ENCODE peak calls at places on chromosomes 4 and X, in four cellular contexts. K, Q, L and O are unnamed samples.

GRCh38 chr4:38242822-38243384 is 282.7 kb downstream of the PTTG2 start:
- DNase-seq in Q (no peak), L (no peak), K (no peak), O (peak; percentile 8)

GRCh38 chr4:6834867-6835266 is 52.3 kb downstream of the KIAA0232 start:
- DNase-seq in L (no peak), Q (no peak), K (peak; percentile 12), O (peak; percentile 90)

GRCh38 chr4:140427104-140427918 is at the start of gene CLGN:
- DNase-seq in K (peak; percentile 44), Q (peak; percentile 94), L (peak; percentile 2), O (peak; percentile 88)

GRCh38 chr4:108454227-108454626 is 166.1 kb upstream of the RPL34 start:
- DNase-seq in K (no peak), L (no peak), Q (no peak), O (no peak)

GRCh38 chr4:6929735-6930464 is 20.3 kb downstream of the TBC1D14 start:
- DNase-seq in K (no peak), Q (no peak), L (no peak), O (peak; percentile 79)

GRCh38 chr4:124177647-124178425 is 534.7 kb downstream of the ANKRD50 start:
- DNase-seq in K (peak; percentile 91), L (no peak), Q (no peak), O (peak; percentile 42)

GRCh38 chr4:107318078-107318477 is 282.0 kb upstream of the DKK2 start:
- DNase-seq in K (no peak), Q (no peak), L (no peak), O (no peak)

GRCh38 chr4:1802720-1803522 is 9.8 kb downstream of the FGFR3 start:
- DNase-seq in Q (peak; percentile 58), K (no peak), L (no peak), O (no peak)

GRCh38 chr4:121155893-121156292 is 8.2 kb downstream of the TNIP3 start:
- DNase-seq in Q (no peak), L (no peak), K (peak; percentile 94), O (peak; percentile 85)

GRCh38 chr4:5200546-5200945 is 149.3 kb downstream of the STK32B start:
- DNase-seq in K (peak; percentile 57), Q (no peak), L (no peak), O (no peak)

GRCh38 chrX:125096870-125097269 is 222.8 kb upstream of the TEX13C start:
- DNase-seq in L (no peak), K (no peak), Q (no peak), O (no peak)

GRCh38 chr4:118033148-118034060 is 882 bp upstream of the NDST3 start:
- DNase-seq in Q (peak; percentile 86), L (no peak), K (peak; percentile 24), O (peak; percentile 89)

GRCh38 chr4:116413222-116413621 is 672.2 kb downstream of the TRAM1L1 start:
- DNase-seq in Q (no peak), L (no peak), K (no peak), O (no peak)

GRCh38 chr4:74474345-74475099 is 29.6 kb downstream of the AREG start:
- DNase-seq in K (peak; percentile 77), L (no peak), Q (no peak), O (peak; percentile 8)

GRCh38 chrX:6778547-6779231 is 243.8 kb upstream of the VCX3A start:
- DNase-seq in K (no peak), L (no peak), Q (peak; percentile 60), O (no peak)

GRCh38 chr4:127145001-127145400 is 487.8 kb upstream of the INTU start:
- DNase-seq in Q (no peak), L (no peak), K (no peak), O (no peak)

GRCh38 chr4:176925962-176926361 is 133.2 kb upstream of the VEGFC start:
- DNase-seq in L (no peak), K (no peak), Q (no peak), O (no peak)

DNA sequence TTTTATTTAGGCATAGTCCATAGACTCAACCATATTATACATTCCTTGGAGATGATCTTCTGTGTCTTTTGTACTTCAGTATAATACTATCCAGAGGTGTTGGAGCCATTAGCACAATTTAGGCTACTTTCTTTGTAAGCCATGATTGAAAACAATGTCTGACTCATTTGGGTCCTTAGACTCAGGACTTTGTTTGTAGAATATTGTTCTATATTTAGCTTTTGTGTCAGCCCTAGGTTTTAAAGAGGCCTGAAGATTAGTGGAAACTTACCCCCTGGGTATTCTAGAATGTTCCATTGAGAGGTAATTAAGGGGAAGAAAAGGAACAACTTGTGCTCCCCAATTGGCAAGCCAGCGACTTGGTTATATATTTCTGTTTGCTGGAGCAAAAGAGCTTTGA is 145.2 kb upstream of the SCML1 start:
- DNase-seq in K (peak; percentile 27), L (no peak), Q (no peak), O (no peak)
- H3K4me2 ChIP-seq in K (peak overlapping the region; percentile 97), L (no peak overlapping the region), Q (no peak overlapping the region), O (peak overlapping the region; percentile 74)

DNA sequence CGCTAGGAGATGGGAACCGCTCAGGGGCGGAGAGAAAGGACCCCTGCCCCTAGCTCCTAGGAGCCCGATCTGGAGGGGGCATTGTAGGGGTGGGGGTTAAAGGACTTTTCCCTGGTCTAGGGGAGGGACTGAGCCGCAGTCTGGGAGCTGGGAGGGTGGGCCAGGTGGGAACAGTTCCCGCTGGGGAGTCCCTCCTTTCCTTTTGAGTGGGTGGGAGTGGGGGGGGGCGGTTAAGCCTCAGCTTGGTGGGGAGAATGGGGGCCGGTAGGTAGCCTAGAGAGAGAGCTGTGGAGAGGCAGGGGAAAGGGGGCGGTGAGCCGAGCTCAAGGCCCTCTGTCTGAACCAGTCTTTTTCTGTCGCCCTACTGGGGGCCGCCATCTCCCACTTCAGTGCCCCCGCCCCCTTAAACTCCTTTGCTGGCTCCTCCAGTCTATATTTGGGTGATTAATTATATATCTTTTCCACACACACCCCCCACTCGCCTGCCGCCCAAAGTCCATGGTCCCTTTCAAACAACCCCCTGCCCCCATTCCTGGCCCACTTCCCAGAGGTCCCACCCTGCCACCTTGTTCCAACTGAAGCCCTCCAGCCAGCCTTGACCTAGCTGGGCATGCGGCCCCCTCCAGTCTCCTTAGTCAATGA is 822 bp downstream of the ZNF275 start:
- DNase-seq in L (no peak), Q (no peak), K (no peak), O (no peak)
- H3K27ac ChIP-seq in L (peak overlapping the region; percentile 47), Q (no peak overlapping the region), K (peak overlapping the region; percentile 95), O (peak overlapping the region; percentile 63)

GRCh38 chr4:70637239-70637920 is 8.8 kb downstream of the ENAM start:
- DNase-seq in L (no peak), K (peak; percentile 24), Q (no peak), O (no peak)
- H2AFZ ChIP-seq in L (peak overlapping the region; percentile 13), K (peak overlapping the region; percentile 84), Q (peak overlapping the region; percentile 53), O (peak overlapping the region; percentile 68)

DNA sequence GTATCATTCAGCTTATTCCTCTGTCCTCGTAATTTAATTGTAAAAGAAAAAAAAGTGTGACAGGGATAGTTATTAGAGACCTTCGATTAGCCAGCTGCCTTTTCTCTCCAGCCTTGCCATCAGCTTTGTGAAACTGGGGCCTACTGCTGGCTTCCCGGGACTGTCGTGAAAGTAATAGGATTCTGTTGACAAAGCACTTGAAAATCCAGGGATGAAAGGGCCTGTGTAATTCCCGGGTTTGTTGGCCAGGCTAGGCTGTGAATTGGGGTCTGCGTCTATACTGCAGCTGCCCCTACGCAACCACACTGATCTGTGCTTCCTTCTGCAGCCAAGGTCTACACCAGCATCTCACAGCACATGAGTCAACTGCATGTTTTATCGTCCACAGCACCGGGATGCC is 120.4 kb upstream of the SCML1 start:
- DNase-seq in Q (no peak), K (no peak), L (no peak), O (no peak)
- H3K4me2 ChIP-seq in Q (no peak overlapping the region), K (no peak overlapping the region), L (no peak overlapping the region), O (no peak overlapping the region)

GRCh38 chr4:114284629-114285028 is 305.2 kb upstream of the ARSJ start:
- DNase-seq in L (no peak), Q (no peak), K (no peak), O (no peak)

GRCh38 chr4:114286275-114286674 is 306.8 kb upstream of the ARSJ start:
- DNase-seq in L (no peak), Q (no peak), K (peak; percentile 64), O (peak; percentile 69)

GRCh38 chr4:114281561-114281960 is 302.1 kb upstream of the ARSJ start:
- DNase-seq in K (peak; percentile 91), L (no peak), Q (no peak), O (peak; percentile 60)

GRCh38 chr4:114282937-114283336 is 303.5 kb upstream of the ARSJ start:
- DNase-seq in L (no peak), Q (no peak), K (no peak), O (no peak)

DNA sequence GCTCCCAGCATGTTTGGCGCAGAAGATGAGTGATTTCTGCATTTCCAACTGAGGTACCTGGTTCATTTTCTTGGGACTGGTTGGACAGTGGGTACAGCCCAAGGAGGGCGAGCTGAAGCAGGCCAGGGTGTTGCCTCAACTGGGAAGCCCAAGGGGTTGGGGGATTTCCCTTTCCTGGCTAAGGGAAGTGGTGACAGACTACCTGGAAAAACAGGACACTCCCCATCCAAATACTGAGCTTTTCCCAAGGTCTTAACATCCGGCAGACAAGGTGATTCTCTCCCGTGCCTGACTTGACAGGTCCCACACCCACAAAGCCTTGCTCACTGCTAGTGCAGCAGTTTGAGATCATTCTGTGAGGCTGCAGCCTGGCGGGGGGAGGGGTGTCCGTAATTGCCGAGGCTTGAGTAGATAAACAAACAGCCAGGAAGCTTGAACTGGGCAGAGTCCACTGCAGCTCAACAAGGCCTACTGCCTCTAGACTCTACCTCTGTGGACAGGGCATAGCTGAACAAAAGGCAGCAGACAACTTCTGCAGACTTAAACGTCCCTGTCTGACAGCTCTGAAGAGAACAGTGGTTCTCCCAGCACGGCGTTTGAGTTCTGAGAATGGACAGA is 307.7 kb upstream of the ARSJ start:
- DNase-seq in L (no peak), K (no peak), Q (no peak), O (no peak)
- H3K27ac ChIP-seq in L (no peak overlapping the region), K (no peak overlapping the region), Q (no peak overlapping the region), O (peak overlapping the region; percentile 80)

DNA sequence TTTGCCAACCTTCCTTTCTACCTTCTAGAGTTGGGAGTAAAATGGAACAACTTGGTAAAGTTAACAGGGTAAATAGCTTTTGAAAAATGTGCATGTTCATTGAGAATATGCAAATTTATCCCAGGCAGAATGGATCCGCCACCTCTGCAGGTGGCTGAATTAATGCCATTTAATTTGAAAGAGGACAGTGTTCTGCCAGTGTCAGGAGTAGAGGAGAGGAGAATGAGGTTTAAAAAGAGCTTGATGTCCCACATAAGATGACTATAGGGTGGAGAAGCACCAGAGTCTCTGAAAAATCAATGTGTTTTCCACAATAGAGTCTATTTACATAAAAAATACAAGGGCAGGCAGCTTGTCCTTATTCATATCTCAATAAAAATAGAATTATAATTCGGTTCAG is 1804.3 kb upstream of the PCDH10 start:
- DNase-seq in L (no peak), K (no peak), Q (peak; percentile 4), O (no peak)
- H2AFZ ChIP-seq in L (no peak overlapping the region), K (no peak overlapping the region), Q (no peak overlapping the region), O (no peak overlapping the region)